ENCODE peak calls at places on chromosome 20, in five cellular contexts. J is heart right ventricle; M is breast epithelium; E is naive thymus-derived CD4-positive, alpha-beta T cell; V is CD4-positive, CD25-positive, alpha-beta regulatory T cell. O is an unnamed sample.

GRCh38 chr20:5056801-5057599 is 55.7 kb upstream of the SLC23A2 start:
- DNase-seq in J (peak), M (no peak), E (peak), V (peak), O (peak)

GRCh38 chr20:43727980-43728590 is 1.3 kb upstream of the GTSF1L start:
- DNase-seq in J (no peak), M (no peak), E (peak), V (peak), O (no peak)

GRCh38 chr20:32577657-32578056 is 7.5 kb downstream of the NOL4L start:
- DNase-seq in J (no peak), M (no peak), E (no peak), V (no peak), O (no peak)

GRCh38 chr20:13681248-13682125 is 42.8 kb upstream of the TASP1 start:
- DNase-seq in J (no peak), M (no peak), E (no peak), V (no peak), O (peak)

GRCh38 chr20:63863798-63864544 is 1.1 kb upstream of the TPD52L2 start:
- DNase-seq in J (peak), M (peak), E (peak), V (peak), O (peak)

GRCh38 chr20:36339646-36340592 is 33.8 kb downstream of the DLGAP4 start:
- DNase-seq in J (no peak), M (no peak), E (no peak), V (no peak), O (no peak)

GRCh38 chr20:36541227-36542018 is at the start of gene MYL9:
- DNase-seq in J (peak), M (peak), E (no peak), V (peak), O (peak)

GRCh38 chr20:47354710-47355488 is 1.6 kb downstream of the ZMYND8 start:
- DNase-seq in J (no peak), M (no peak), E (no peak), V (no peak), O (no peak)

GRCh38 chr20:52001999-52002666 is 189.4 kb downstream of the ZFP64 start:
- DNase-seq in J (no peak), M (no peak), E (no peak), V (no peak), O (no peak)

GRCh38 chr20:56091635-56092180 is 86.4 kb upstream of the CBLN4 start:
- DNase-seq in J (no peak), M (no peak), E (no peak), V (no peak), O (no peak)

GRCh38 chr20:44576297-44576696 is 6.1 kb upstream of the PKIG start:
- DNase-seq in J (no peak), M (no peak), E (peak), V (no peak), O (no peak)

GRCh38 chr20:36384022-36384619 is 78.0 kb downstream of the DLGAP4 start:
- DNase-seq in J (no peak), M (no peak), E (peak), V (no peak), O (no peak)

GRCh38 chr20:35171753-35172433 is at the start of gene PROCR:
- DNase-seq in J (peak), M (peak), E (no peak), V (no peak), O (no peak)

GRCh38 chr20:45592574-45593189 is 13.6 kb upstream of the WFDC8 start:
- DNase-seq in J (no peak), M (no peak), E (peak), V (no peak), O (no peak)

GRCh38 chr20:16048881-16049280 is 524.4 kb downstream of the KIF16B start:
- DNase-seq in J (no peak), M (no peak), E (no peak), V (no peak), O (no peak)

GRCh38 chr20:11155156-11155805 is 481.5 kb upstream of the JAG1 start:
- DNase-seq in J (no peak), M (no peak), E (no peak), V (no peak), O (no peak)

GRCh38 chr20:60454491-60454890 is 496.3 kb downstream of the CDH26 start:
- DNase-seq in J (no peak), M (no peak), E (no peak), V (no peak), O (no peak)

GRCh38 chr20:45969712-45970634 is 2.0 kb downstream of the ZNF335 start:
- DNase-seq in J (no peak), M (no peak), E (peak), V (no peak), O (no peak)

GRCh38 chr20:58150772-58151171 is 77.7 kb downstream of the ANKRD60 start:
- DNase-seq in J (no peak), M (no peak), E (no peak), V (no peak), O (peak)

GRCh38 chr20:48098866-48099265 is 313.6 kb upstream of the SULF2 start:
- DNase-seq in J (no peak), M (no peak), E (no peak), V (no peak), O (no peak)

GRCh38 chr20:50309280-50309763 is 118.7 kb downstream of the CEBPB start:
- DNase-seq in J (no peak), M (no peak), E (no peak), V (no peak), O (no peak)

GRCh38 chr20:41436679-41437078 is 70.1 kb upstream of the EMILIN3 start:
- DNase-seq in J (no peak), M (no peak), E (peak), V (no peak), O (no peak)

GRCh38 chr20:15867899-15868298 is 705.3 kb downstream of the KIF16B start:
- DNase-seq in J (no peak), M (no peak), E (no peak), V (no peak), O (no peak)

GRCh38 chr20:20731945-20732296 is 19.5 kb upstream of the RALGAPA2 start:
- DNase-seq in J (no peak), M (no peak), E (no peak), V (no peak), O (no peak)

GRCh38 chr20:23782366-23782983 is 31.7 kb upstream of the CST1 start:
- DNase-seq in J (no peak), M (no peak), E (no peak), V (no peak), O (no peak)

GRCh38 chr20:1567392-1568165 is 10.1 kb upstream of the SIRPD start:
- DNase-seq in J (no peak), M (no peak), E (no peak), V (no peak), O (no peak)

GRCh38 chr20:64145458-64146300 is 18.6 kb upstream of the MYT1 start:
- DNase-seq in J (no peak), M (no peak), E (no peak), V (no peak), O (no peak)

GRCh38 chr20:31578448-31579138 is 26.5 kb upstream of the ID1 start:
- DNase-seq in J (no peak), M (no peak), E (no peak), V (no peak), O (no peak)

GRCh38 chr20:13261460-13262301 is 40.6 kb downstream of the ISM1 start:
- DNase-seq in J (peak), M (no peak), E (peak), V (peak), O (peak)

GRCh38 chr20:20603339-20603990 is 109.0 kb downstream of the RALGAPA2 start:
- DNase-seq in J (no peak), M (no peak), E (no peak), V (no peak), O (peak)

GRCh38 chr20:62297449-62298227 is 5.2 kb upstream of the ADRM1 start:
- DNase-seq in J (no peak), M (no peak), E (no peak), V (no peak), O (no peak)

GRCh38 chr20:14928083-14928482 is 590.7 kb upstream of the FLRT3 start:
- DNase-seq in J (no peak), M (no peak), E (no peak), V (no peak), O (no peak)

GRCh38 chr20:50772418-50773185 is 22.3 kb upstream of the BCAS4 start:
- DNase-seq in J (no peak), M (peak), E (no peak), V (no peak), O (no peak)

GRCh38 chr20:20455945-20456344 is 88.0 kb downstream of the INSM1 start:
- DNase-seq in J (no peak), M (no peak), E (no peak), V (no peak), O (no peak)

GRCh38 chr20:9517297-9518134 is 3.1 kb downstream of the LAMP5 start:
- DNase-seq in J (no peak), M (no peak), E (no peak), V (no peak), O (no peak)

GRCh38 chr20:62834967-62835730 is 18.3 kb downstream of the COL9A3 start:
- DNase-seq in J (no peak), M (no peak), E (no peak), V (no peak), O (no peak)

GRCh38 chr20:20199338-20200160 is 147.2 kb downstream of the CFAP61 start:
- DNase-seq in J (no peak), M (no peak), E (no peak), V (no peak), O (no peak)

GRCh38 chr20:63360850-63361497 is at the start of gene CHRNA4:
- DNase-seq in J (peak), M (no peak), E (no peak), V (no peak), O (no peak)

DNA sequence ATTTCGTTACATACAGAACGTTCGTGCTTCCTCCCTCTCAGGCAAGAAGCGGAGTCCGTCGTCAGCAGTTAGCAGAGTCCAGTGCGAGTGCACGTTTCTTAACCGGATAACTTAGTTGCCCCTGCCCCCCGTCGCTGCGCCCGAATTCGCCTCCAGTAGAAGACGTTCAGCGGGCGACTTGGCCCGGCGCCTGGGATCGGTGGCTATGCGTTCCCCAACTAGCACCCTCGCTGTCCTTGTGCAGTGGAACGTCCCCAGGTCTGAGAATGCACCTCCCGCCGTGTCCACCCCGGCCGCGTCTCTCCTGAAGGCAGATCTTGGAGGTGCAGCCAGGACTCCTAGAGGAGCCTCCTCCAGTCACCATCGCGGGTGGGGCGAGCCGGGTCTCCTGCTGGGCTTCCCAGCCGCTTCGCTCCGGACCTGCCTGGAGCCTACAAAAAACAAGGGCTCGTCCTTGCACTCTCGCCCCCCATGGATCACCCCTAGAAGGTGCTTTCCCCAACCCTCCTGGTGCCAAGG is 890 bp upstream of the PCSK2 start:
- DNase-seq in J (peak), M (no peak), E (no peak), V (no peak), O (no peak)
- H3K4me3 ChIP-seq in J (peak), M (peak), E (no peak), V (no peak), O (no peak)

DNA sequence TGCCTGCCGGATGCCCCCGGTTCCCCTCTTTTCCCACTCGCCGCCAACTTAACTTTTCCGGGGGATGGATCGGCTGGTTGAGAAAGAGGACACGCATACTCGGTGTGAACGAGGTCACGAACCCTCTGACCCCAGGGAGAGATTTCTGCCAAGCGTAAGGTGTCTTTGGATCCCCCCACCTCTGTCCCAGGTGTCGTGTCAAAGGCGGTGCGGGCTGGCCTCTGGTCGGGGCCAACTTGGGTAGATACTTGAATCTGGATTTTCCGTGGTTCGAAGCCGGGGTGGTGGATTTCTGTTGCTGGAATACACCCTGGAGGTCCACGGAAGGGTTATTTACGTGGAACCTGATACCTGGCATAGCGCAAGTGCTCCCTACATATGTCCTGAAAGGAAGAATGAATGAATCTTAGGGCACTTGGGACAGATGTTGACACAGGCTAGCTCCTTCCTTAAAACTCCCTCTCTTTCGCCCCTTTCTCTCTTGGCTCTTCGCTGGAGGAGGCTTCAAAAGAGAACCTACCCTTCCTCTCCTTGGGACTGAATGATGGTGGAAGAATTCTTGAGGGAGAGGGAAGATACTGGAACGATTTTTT is 1.0 kb downstream of the DOK5 start:
- DNase-seq in J (no peak), M (no peak), E (no peak), V (no peak), O (no peak)
- H3K4me3 ChIP-seq in J (peak), M (peak), E (no peak), V (no peak), O (no peak)

DNA sequence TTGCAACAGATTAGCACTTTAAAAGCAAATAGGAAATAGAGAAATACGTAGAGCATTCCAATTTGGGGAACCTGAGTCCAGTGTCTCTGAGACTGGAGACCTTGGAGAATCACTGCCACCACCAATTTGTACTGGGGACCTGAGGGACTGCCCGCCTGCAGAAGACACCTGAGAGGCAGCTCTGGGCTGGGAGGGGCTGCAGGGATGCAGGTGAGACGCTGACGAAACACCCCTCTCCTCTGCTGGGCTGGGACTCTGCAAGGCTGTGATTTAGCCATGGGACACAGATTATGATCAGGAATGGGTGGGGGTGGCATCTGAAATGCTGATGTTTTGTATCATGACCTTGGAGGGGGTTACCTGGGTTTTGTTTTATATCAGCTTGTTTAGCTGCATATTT is 7.0 kb upstream of the APMAP start:
- DNase-seq in J (no peak), M (no peak), E (no peak), V (no peak), O (no peak)
- H3K4me3 ChIP-seq in J (no peak), M (no peak), E (no peak), V (no peak), O (no peak)

DNA sequence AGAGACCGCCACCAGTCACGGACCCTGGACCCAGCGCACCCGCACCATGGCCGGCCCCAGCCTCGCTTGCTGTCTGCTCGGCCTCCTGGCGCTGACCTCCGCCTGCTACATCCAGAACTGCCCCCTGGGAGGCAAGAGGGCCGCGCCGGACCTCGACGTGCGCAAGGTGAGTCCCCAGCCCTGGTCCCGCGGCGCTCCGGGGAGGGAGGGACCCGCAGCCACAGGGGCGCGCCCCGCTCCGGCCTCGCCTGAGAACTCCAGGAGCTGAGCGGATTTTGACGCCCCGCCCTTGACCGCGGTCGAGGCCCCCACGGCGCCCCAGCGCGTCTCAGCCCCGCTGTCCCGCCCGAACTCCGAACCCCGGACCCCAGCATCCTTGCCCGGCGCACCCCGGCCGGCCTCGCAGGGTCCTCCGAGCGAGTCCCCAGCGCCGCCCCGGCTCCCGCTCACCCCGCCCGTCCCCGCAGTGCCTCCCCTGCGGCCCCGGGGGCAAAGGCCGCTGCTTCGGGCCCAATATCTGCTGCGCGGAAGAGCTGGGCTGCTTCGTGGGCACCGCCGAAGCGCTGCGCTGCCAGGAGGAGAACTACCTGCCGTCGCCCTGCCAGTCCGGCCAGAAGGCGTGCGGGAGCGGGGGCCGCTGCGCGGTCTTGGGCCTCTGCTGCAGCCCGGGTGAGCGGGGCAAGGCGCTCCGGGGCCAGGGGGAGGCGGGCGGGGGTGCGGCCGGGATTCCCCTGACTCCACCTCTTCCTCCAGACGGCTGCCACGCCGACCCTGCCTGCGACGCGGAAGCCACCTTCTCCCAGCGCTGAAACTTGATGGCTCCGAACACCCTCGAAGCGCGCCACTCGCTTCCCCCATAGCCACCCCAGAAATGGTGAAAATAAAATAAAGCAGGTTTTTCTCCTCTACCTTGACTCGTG is at the start of gene OXT:
- DNase-seq in J (peak), M (no peak), E (peak), V (peak), O (no peak)
- H3K4me3 ChIP-seq in J (peak), M (peak), E (peak), V (no peak), O (peak)

GRCh38 chr20:544153-544725 is 649 bp upstream of the CSNK2A1 start:
- DNase-seq in J (no peak), M (no peak), E (no peak), V (no peak), O (no peak)
- H3K4me3 ChIP-seq in J (peak), M (peak), E (peak), V (peak), O (no peak)